ENCODE peak calls at places on chromosome 4, in six cellular contexts. G is AG09309, Z is fibroblast of the aortic adventitia, M is coronary artery, J is Peyer's patch, U is cardiac muscle cell. H is an unnamed sample.

GRCh38 chr4:32775049-32775448 is 2054.9 kb downstream of the PCDH7 start:
- DNase-seq in Z (peak), J (no peak), M (no peak), G (no peak), U (peak), H (peak)

GRCh38 chr4:3729885-3730226 is 36.3 kb upstream of the ADRA2C start:
- DNase-seq in G (no peak), J (no peak), M (no peak), U (no peak), Z (no peak), H (no peak)

GRCh38 chr4:1417522-1418390 is 11.5 kb upstream of the NKX1-1 start:
- DNase-seq in G (no peak), J (peak), M (peak), Z (no peak), U (no peak), H (no peak)

GRCh38 chr4:121726642-121727268 is 30.0 kb upstream of the ANXA5 start:
- DNase-seq in G (peak), J (no peak), Z (peak), M (no peak), U (peak), H (peak)

GRCh38 chr4:73446336-73446938 is 10.4 kb downstream of the AFP start:
- DNase-seq in G (no peak), U (peak), M (no peak), J (no peak), Z (peak), H (peak)

GRCh38 chr4:4762909-4763814 is 96.3 kb upstream of the MSX1 start:
- DNase-seq in U (peak), Z (peak), G (peak), J (no peak), M (no peak), H (peak)

GRCh38 chr4:57081651-57082349 is 28.4 kb downstream of the IGFBP7 start:
- DNase-seq in J (no peak), Z (no peak), U (no peak), G (no peak), M (no peak), H (no peak)

GRCh38 chr4:158540125-158540907 is 18.6 kb downstream of the RXFP1 start:
- DNase-seq in M (no peak), Z (peak), U (no peak), J (no peak), G (no peak), H (no peak)

GRCh38 chr4:86569103-86569870 is 24.8 kb upstream of the PTPN13 start:
- DNase-seq in Z (no peak), M (no peak), J (no peak), U (no peak), G (no peak), H (no peak)

GRCh38 chr4:78608684-78609083 is 57.1 kb downstream of the ANXA3 start:
- DNase-seq in Z (no peak), M (no peak), J (no peak), G (no peak), U (no peak), H (no peak)

DNA sequence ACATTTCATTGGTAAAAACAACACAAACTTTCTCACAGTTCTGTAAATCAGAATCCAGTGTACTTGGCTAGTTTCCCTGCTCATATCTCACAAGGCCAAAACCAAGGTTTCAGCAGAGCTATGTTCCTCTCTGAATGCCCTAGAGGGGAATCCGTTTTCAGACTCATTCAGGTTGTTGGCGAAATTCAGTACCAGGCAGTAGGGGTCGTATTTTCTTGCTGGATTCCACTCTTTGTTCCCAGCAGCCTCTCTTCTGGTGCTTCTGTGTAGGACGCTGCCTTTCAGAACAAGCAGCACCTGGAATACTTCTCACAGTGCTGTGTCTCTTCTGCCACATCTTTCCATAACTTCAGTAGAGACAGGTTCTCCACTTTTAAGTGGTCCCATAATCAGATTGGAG is 351.9 kb downstream of the PCDH18 start:
- DNase-seq in J (no peak), U (peak), G (no peak), Z (no peak), M (no peak), H (no peak)
- TF ChIP-seq CTCF in J (no peak), U (peak), G (no peak), Z (no peak), M (no peak), H (no peak)

DNA sequence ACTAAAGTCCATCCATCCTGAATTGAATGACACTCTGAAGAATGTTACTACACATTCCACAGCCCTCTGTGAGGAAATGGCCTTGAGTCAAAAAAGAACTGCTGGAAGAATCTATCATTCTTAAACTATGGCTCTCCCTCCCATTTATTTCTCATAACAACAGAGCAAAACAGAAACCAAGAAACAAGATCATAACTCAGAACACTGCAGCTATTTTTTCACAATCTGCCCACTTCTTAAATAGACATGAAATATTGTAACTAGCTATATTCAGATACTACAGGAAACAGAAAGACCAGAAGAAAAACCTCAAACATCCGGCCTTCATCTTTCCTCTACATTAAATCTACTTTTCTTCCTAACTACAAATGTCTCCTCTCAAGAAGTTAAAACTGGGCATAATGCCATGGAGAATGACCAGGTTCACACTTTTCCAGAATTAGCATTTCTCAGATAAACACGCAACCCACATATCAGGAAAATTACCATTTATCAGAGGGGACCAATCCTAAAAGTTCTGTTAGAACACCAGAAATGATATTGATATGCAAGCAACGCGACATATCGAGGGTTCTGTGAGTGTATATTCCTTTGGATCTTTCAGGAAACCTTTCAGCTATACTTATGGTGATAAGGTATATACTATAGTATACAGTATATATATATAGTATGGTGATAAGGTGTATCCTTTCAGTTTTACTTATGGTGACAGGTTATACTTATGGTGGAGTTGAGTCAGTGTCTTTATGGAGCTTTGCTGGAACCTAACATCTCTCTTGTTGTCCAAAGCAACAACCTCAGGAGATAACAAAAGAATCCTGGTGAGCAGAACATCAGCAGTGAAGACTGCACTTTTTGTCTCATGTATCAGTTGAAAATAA is 60.4 kb upstream of the IRF2 start:
- DNase-seq in M (no peak), J (no peak), U (peak), G (peak), Z (peak), H (no peak)
- H3K4me3 ChIP-seq in M (peak), J (no peak), U (no peak), G (no peak), Z (no peak), H (no peak)

GRCh38 chr4:156111706-156112105 is 158.0 kb upstream of the CTSO start:
- DNase-seq in J (no peak), M (no peak), G (no peak), U (no peak), Z (no peak), H (no peak)

GRCh38 chr4:156118821-156119220 is 165.2 kb upstream of the CTSO start:
- DNase-seq in Z (no peak), U (no peak), M (no peak), G (no peak), J (no peak), H (no peak)

GRCh38 chr4:156109943-156110925 is 156.6 kb upstream of the CTSO start:
- DNase-seq in M (no peak), Z (peak), J (no peak), U (no peak), G (no peak), H (no peak)

DNA sequence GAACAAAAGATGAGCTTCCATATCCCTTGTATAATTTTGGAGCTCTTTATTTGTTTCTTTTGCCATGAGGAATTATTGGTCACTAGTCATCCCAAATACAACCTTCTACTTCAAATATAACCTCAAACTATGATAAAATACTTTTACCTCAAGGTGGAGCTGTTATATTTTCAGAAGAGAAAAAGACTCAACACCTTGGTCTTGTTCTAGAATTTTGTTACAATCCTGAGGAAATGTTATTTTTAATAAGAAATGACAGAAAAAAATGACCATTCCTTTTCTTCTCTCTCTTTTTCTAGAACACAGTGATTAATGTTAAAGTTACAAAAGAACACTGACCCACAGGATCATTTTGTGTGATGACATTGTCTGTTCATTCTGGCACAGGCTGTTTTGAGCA is 159.5 kb upstream of the CTSO start:
- DNase-seq in G (no peak), U (no peak), Z (no peak), J (no peak), M (no peak), H (no peak)
- TF ChIP-seq CTCF in G (peak), U (peak), Z (peak), J (no peak), M (no peak), H (no peak)

GRCh38 chr4:118762146-118762545 is 73.8 kb downstream of the SEC24D start:
- DNase-seq in G (no peak), M (no peak), Z (no peak), J (no peak), U (no peak), H (no peak)
- H3K4me3 ChIP-seq in G (no peak), M (no peak), Z (no peak), J (no peak), U (no peak), H (no peak)

H was measured in astrocyte of the cerebellum.